ENCODE peak calls at places on chromosomes 1 and 21, in nine cellular contexts. One of them, this sample, is unnamed.
A peak's percentile ranks its signal among the peaks of the same experiment; 100 is the strongest.

GRCh38 chr1:116569776-116570357 is 959 bp downstream of the CD58 start:
- DNase-seq in NCI-H460: peak; percentile 16
- DNase-seq in activated gamma-delta T cell treated with Interleukin-2 at 50 U/mL for 16 hours: peak; percentile 53
- DNase-seq in iris pigment epithelial cell: no peak
- DNase-seq in CD8-positive, alpha-beta memory T cell: peak; percentile 54
- DNase-seq in GM23248: peak; percentile 21
- DNase-seq in NCI-H1105: no peak
- DNase-seq in cardiac muscle cell: peak; percentile 20
- DNase-seq in activated T-helper 1 cell treated with Interleukin-2 at 50 U/mL for 16 hours: peak; percentile 43
- DNase-seq in this sample: peak; percentile 40

GRCh38 chr21:19535356-19535755 is 1131.8 kb upstream of the TMPRSS15 start:
- DNase-seq in CD8-positive, alpha-beta memory T cell: no peak
- DNase-seq in NCI-H460: no peak
- DNase-seq in GM23248: no peak
- DNase-seq in cardiac muscle cell: no peak
- DNase-seq in iris pigment epithelial cell: no peak
- DNase-seq in activated gamma-delta T cell treated with Interleukin-2 at 50 U/mL for 16 hours: no peak
- DNase-seq in NCI-H1105: no peak
- DNase-seq in activated T-helper 1 cell treated with Interleukin-2 at 50 U/mL for 16 hours: no peak
- DNase-seq in this sample: no peak

GRCh38 chr1:200512191-200512590 is 102.4 kb upstream of the ZNF281 start:
- DNase-seq in CD8-positive, alpha-beta memory T cell: no peak
- DNase-seq in activated T-helper 1 cell treated with Interleukin-2 at 50 U/mL for 16 hours: no peak
- DNase-seq in NCI-H460: no peak
- DNase-seq in iris pigment epithelial cell: peak; percentile 85
- DNase-seq in GM23248: peak; percentile 91
- DNase-seq in NCI-H1105: no peak
- DNase-seq in activated gamma-delta T cell treated with Interleukin-2 at 50 U/mL for 16 hours: no peak
- DNase-seq in cardiac muscle cell: peak; percentile 59
- DNase-seq in this sample: no peak

GRCh38 chr1:86227026-86227425 is 70.5 kb upstream of the COL24A1 start:
- DNase-seq in NCI-H460: no peak
- DNase-seq in activated T-helper 1 cell treated with Interleukin-2 at 50 U/mL for 16 hours: no peak
- DNase-seq in NCI-H1105: no peak
- DNase-seq in GM23248: peak; percentile 12
- DNase-seq in activated gamma-delta T cell treated with Interleukin-2 at 50 U/mL for 16 hours: no peak
- DNase-seq in iris pigment epithelial cell: peak; percentile 24
- DNase-seq in cardiac muscle cell: peak; percentile 54
- DNase-seq in CD8-positive, alpha-beta memory T cell: no peak
- DNase-seq in this sample: no peak

GRCh38 chr21:21163904-21164303 is 165.7 kb downstream of the NCAM2 start:
- DNase-seq in iris pigment epithelial cell: peak; percentile 69
- DNase-seq in CD8-positive, alpha-beta memory T cell: no peak
- DNase-seq in NCI-H1105: peak; percentile 60
- DNase-seq in cardiac muscle cell: peak; percentile 85
- DNase-seq in NCI-H460: peak; percentile 57
- DNase-seq in activated gamma-delta T cell treated with Interleukin-2 at 50 U/mL for 16 hours: peak; percentile 11
- DNase-seq in GM23248: peak; percentile 84
- DNase-seq in activated T-helper 1 cell treated with Interleukin-2 at 50 U/mL for 16 hours: no peak
- DNase-seq in this sample: peak; percentile 25

GRCh38 chr1:21764615-21765423 is 18.1 kb downstream of the USP48 start:
- DNase-seq in iris pigment epithelial cell: peak; percentile 82
- DNase-seq in cardiac muscle cell: peak; percentile 92
- DNase-seq in NCI-H460: no peak
- DNase-seq in NCI-H1105: peak; percentile 28
- DNase-seq in CD8-positive, alpha-beta memory T cell: no peak
- DNase-seq in activated T-helper 1 cell treated with Interleukin-2 at 50 U/mL for 16 hours: no peak
- DNase-seq in GM23248: peak; percentile 94
- DNase-seq in activated gamma-delta T cell treated with Interleukin-2 at 50 U/mL for 16 hours: no peak
- DNase-seq in this sample: peak; percentile 46

GRCh38 chr1:6108937-6109636 is 63.4 kb downstream of the KCNAB2 start:
- DNase-seq in NCI-H1105: peak; percentile 26
- DNase-seq in activated T-helper 1 cell treated with Interleukin-2 at 50 U/mL for 16 hours: no peak
- DNase-seq in cardiac muscle cell: peak; percentile 54
- DNase-seq in activated gamma-delta T cell treated with Interleukin-2 at 50 U/mL for 16 hours: no peak
- DNase-seq in NCI-H460: peak; percentile 31
- DNase-seq in GM23248: peak; percentile 73
- DNase-seq in iris pigment epithelial cell: peak; percentile 65
- DNase-seq in CD8-positive, alpha-beta memory T cell: no peak
- DNase-seq in this sample: peak; percentile 32

GRCh38 chr1:41765109-41765655 is 153.5 kb downstream of the HIVEP3 start:
- DNase-seq in NCI-H1105: no peak
- DNase-seq in CD8-positive, alpha-beta memory T cell: no peak
- DNase-seq in iris pigment epithelial cell: no peak
- DNase-seq in GM23248: no peak
- DNase-seq in activated gamma-delta T cell treated with Interleukin-2 at 50 U/mL for 16 hours: no peak
- DNase-seq in NCI-H460: no peak
- DNase-seq in cardiac muscle cell: peak; percentile 27
- DNase-seq in activated T-helper 1 cell treated with Interleukin-2 at 50 U/mL for 16 hours: no peak
- DNase-seq in this sample: no peak

GRCh38 chr1:67308136-67308535 is 463 bp downstream of the IL12RB2 start:
- DNase-seq in NCI-H1105: no peak
- DNase-seq in activated gamma-delta T cell treated with Interleukin-2 at 50 U/mL for 16 hours: no peak
- DNase-seq in GM23248: no peak
- DNase-seq in NCI-H460: no peak
- DNase-seq in activated T-helper 1 cell treated with Interleukin-2 at 50 U/mL for 16 hours: no peak
- DNase-seq in iris pigment epithelial cell: no peak
- DNase-seq in CD8-positive, alpha-beta memory T cell: no peak
- DNase-seq in cardiac muscle cell: no peak
- DNase-seq in this sample: no peak

GRCh38 chr1:190578015-190578414 is 100.4 kb upstream of the BRINP3 start:
- DNase-seq in iris pigment epithelial cell: no peak
- DNase-seq in NCI-H460: no peak
- DNase-seq in NCI-H1105: no peak
- DNase-seq in CD8-positive, alpha-beta memory T cell: no peak
- DNase-seq in activated gamma-delta T cell treated with Interleukin-2 at 50 U/mL for 16 hours: no peak
- DNase-seq in activated T-helper 1 cell treated with Interleukin-2 at 50 U/mL for 16 hours: no peak
- DNase-seq in cardiac muscle cell: no peak
- DNase-seq in GM23248: no peak
- DNase-seq in this sample: no peak

GRCh38 chr1:171254859-171255258 is 6.6 kb downstream of the FMO1 start:
- DNase-seq in activated T-helper 1 cell treated with Interleukin-2 at 50 U/mL for 16 hours: no peak
- DNase-seq in cardiac muscle cell: no peak
- DNase-seq in iris pigment epithelial cell: peak; percentile 68
- DNase-seq in NCI-H460: no peak
- DNase-seq in activated gamma-delta T cell treated with Interleukin-2 at 50 U/mL for 16 hours: no peak
- DNase-seq in CD8-positive, alpha-beta memory T cell: no peak
- DNase-seq in NCI-H1105: no peak
- DNase-seq in GM23248: peak; percentile 50
- DNase-seq in this sample: no peak

GRCh38 chr1:205012416-205013140 is 30.4 kb upstream of the CNTN2 start:
- DNase-seq in NCI-H1105: no peak
- DNase-seq in GM23248: peak; percentile 45
- DNase-seq in cardiac muscle cell: no peak
- DNase-seq in CD8-positive, alpha-beta memory T cell: no peak
- DNase-seq in activated T-helper 1 cell treated with Interleukin-2 at 50 U/mL for 16 hours: no peak
- DNase-seq in NCI-H460: no peak
- DNase-seq in activated gamma-delta T cell treated with Interleukin-2 at 50 U/mL for 16 hours: no peak
- DNase-seq in iris pigment epithelial cell: no peak
- DNase-seq in this sample: no peak

GRCh38 chr1:234712891-234713305 is 102.9 kb upstream of the IRF2BP2 start:
- DNase-seq in activated T-helper 1 cell treated with Interleukin-2 at 50 U/mL for 16 hours: no peak
- DNase-seq in NCI-H1105: no peak
- DNase-seq in cardiac muscle cell: no peak
- DNase-seq in activated gamma-delta T cell treated with Interleukin-2 at 50 U/mL for 16 hours: no peak
- DNase-seq in iris pigment epithelial cell: no peak
- DNase-seq in GM23248: no peak
- DNase-seq in NCI-H460: no peak
- DNase-seq in CD8-positive, alpha-beta memory T cell: no peak
- DNase-seq in this sample: no peak

GRCh38 chr1:203450541-203451149 is 25.0 kb upstream of the PRELP start:
- DNase-seq in iris pigment epithelial cell: no peak
- DNase-seq in CD8-positive, alpha-beta memory T cell: no peak
- DNase-seq in cardiac muscle cell: no peak
- DNase-seq in activated T-helper 1 cell treated with Interleukin-2 at 50 U/mL for 16 hours: no peak
- DNase-seq in NCI-H1105: no peak
- DNase-seq in GM23248: no peak
- DNase-seq in activated gamma-delta T cell treated with Interleukin-2 at 50 U/mL for 16 hours: no peak
- DNase-seq in NCI-H460: no peak
- DNase-seq in this sample: no peak

GRCh38 chr1:70874826-70875225 is 172.8 kb downstream of the PTGER3 start:
- DNase-seq in GM23248: peak; percentile 28
- DNase-seq in activated gamma-delta T cell treated with Interleukin-2 at 50 U/mL for 16 hours: no peak
- DNase-seq in NCI-H1105: no peak
- DNase-seq in iris pigment epithelial cell: no peak
- DNase-seq in activated T-helper 1 cell treated with Interleukin-2 at 50 U/mL for 16 hours: no peak
- DNase-seq in NCI-H460: peak; percentile 14
- DNase-seq in cardiac muscle cell: no peak
- DNase-seq in CD8-positive, alpha-beta memory T cell: no peak
- DNase-seq in this sample: no peak

GRCh38 chr1:209512821-209513220 is 70.7 kb upstream of the CAMK1G start:
- DNase-seq in CD8-positive, alpha-beta memory T cell: no peak
- DNase-seq in iris pigment epithelial cell: no peak
- DNase-seq in activated gamma-delta T cell treated with Interleukin-2 at 50 U/mL for 16 hours: no peak
- DNase-seq in GM23248: no peak
- DNase-seq in NCI-H460: no peak
- DNase-seq in NCI-H1105: no peak
- DNase-seq in activated T-helper 1 cell treated with Interleukin-2 at 50 U/mL for 16 hours: no peak
- DNase-seq in cardiac muscle cell: no peak
- DNase-seq in this sample: no peak

GRCh38 chr1:175270361-175270760 is 77.8 kb upstream of the KIAA0040 start:
- DNase-seq in GM23248: no peak
- DNase-seq in NCI-H460: peak; percentile 46
- DNase-seq in activated gamma-delta T cell treated with Interleukin-2 at 50 U/mL for 16 hours: no peak
- DNase-seq in cardiac muscle cell: no peak
- DNase-seq in iris pigment epithelial cell: no peak
- DNase-seq in CD8-positive, alpha-beta memory T cell: no peak
- DNase-seq in NCI-H1105: no peak
- DNase-seq in activated T-helper 1 cell treated with Interleukin-2 at 50 U/mL for 16 hours: no peak
- DNase-seq in this sample: no peak

GRCh38 chr21:45887121-45887611 is 94.4 kb upstream of the COL6A1 start:
- DNase-seq in activated gamma-delta T cell treated with Interleukin-2 at 50 U/mL for 16 hours: no peak
- DNase-seq in iris pigment epithelial cell: no peak
- DNase-seq in NCI-H460: no peak
- DNase-seq in cardiac muscle cell: peak; percentile 32
- DNase-seq in GM23248: peak; percentile 69
- DNase-seq in activated T-helper 1 cell treated with Interleukin-2 at 50 U/mL for 16 hours: no peak
- DNase-seq in NCI-H1105: no peak
- DNase-seq in CD8-positive, alpha-beta memory T cell: no peak
- DNase-seq in this sample: no peak

GRCh38 chr1:51648180-51649109 is 31.6 kb downstream of the OSBPL9 start:
- DNase-seq in activated gamma-delta T cell treated with Interleukin-2 at 50 U/mL for 16 hours: no peak
- DNase-seq in activated T-helper 1 cell treated with Interleukin-2 at 50 U/mL for 16 hours: no peak
- DNase-seq in CD8-positive, alpha-beta memory T cell: no peak
- DNase-seq in GM23248: peak; percentile 68
- DNase-seq in cardiac muscle cell: peak; percentile 88
- DNase-seq in NCI-H460: no peak
- DNase-seq in NCI-H1105: no peak
- DNase-seq in iris pigment epithelial cell: peak; percentile 95
- DNase-seq in this sample: peak; percentile 57

GRCh38 chr1:227781314-227781930 is 34.1 kb upstream of the PRSS38 start:
- DNase-seq in NCI-H1105: no peak
- DNase-seq in activated T-helper 1 cell treated with Interleukin-2 at 50 U/mL for 16 hours: no peak
- DNase-seq in NCI-H460: no peak
- DNase-seq in CD8-positive, alpha-beta memory T cell: no peak
- DNase-seq in activated gamma-delta T cell treated with Interleukin-2 at 50 U/mL for 16 hours: no peak
- DNase-seq in iris pigment epithelial cell: no peak
- DNase-seq in GM23248: no peak
- DNase-seq in cardiac muscle cell: no peak
- DNase-seq in this sample: no peak